ENCODE peak calls at places on chromosomes 4 and X, in five cellular contexts. One of them, this sample, is unnamed.

GRCh38 chr4:39051454-39051853 is 10.6 kb upstream of the KLHL5 start:
- DNase-seq in PC-9: no peak
- DNase-seq in neural progenitor cell: no peak
- DNase-seq in mammary epithelial cell: no peak
- DNase-seq in MM.1S: no peak
- DNase-seq in this sample: no peak

GRCh38 chr4:17155486-17155885 is 257.0 kb upstream of the LDB2 start:
- DNase-seq in neural progenitor cell: no peak
- DNase-seq in PC-9: no peak
- DNase-seq in mammary epithelial cell: no peak
- DNase-seq in MM.1S: no peak
- DNase-seq in this sample: no peak

GRCh38 chrX:82161195-82161594 is 959.3 kb downstream of the SH3BGRL start:
- DNase-seq in MM.1S: no peak
- DNase-seq in mammary epithelial cell: no peak
- DNase-seq in neural progenitor cell: no peak
- DNase-seq in PC-9: no peak
- DNase-seq in this sample: no peak

GRCh38 chrX:148310402-148311200 is 189.8 kb upstream of the AFF2 start:
- DNase-seq in neural progenitor cell: no peak
- DNase-seq in PC-9: no peak
- DNase-seq in MM.1S: peak
- DNase-seq in mammary epithelial cell: no peak
- DNase-seq in this sample: no peak

GRCh38 chr4:96602661-96603060 is 762.8 kb downstream of the PDHA2 start:
- DNase-seq in MM.1S: no peak
- DNase-seq in PC-9: peak
- DNase-seq in mammary epithelial cell: peak
- DNase-seq in neural progenitor cell: no peak
- DNase-seq in this sample: no peak

GRCh38 chrX:109448539-109448938 is 33.3 kb downstream of the GUCY2F start:
- DNase-seq in mammary epithelial cell: no peak
- DNase-seq in MM.1S: no peak
- DNase-seq in PC-9: no peak
- DNase-seq in neural progenitor cell: no peak
- DNase-seq in this sample: no peak

GRCh38 chrX:15761564-15762191 is 23.6 kb downstream of the CA5B start:
- DNase-seq in MM.1S: peak
- DNase-seq in neural progenitor cell: peak
- DNase-seq in mammary epithelial cell: no peak
- DNase-seq in PC-9: no peak
- DNase-seq in this sample: peak

GRCh38 chrX:54178100-54178940 is 4.7 kb downstream of the FAM120C start:
- DNase-seq in MM.1S: no peak
- DNase-seq in mammary epithelial cell: peak
- DNase-seq in PC-9: peak
- DNase-seq in neural progenitor cell: no peak
- DNase-seq in this sample: no peak

GRCh38 chr4:186192068-186192751 is 843 bp downstream of the CYP4V2 start:
- DNase-seq in MM.1S: peak
- DNase-seq in PC-9: no peak
- DNase-seq in neural progenitor cell: peak
- DNase-seq in mammary epithelial cell: peak
- DNase-seq in this sample: peak

GRCh38 chr4:37454263-37454800 is 209.8 kb downstream of the NWD2 start:
- DNase-seq in MM.1S: no peak
- DNase-seq in neural progenitor cell: no peak
- DNase-seq in mammary epithelial cell: no peak
- DNase-seq in PC-9: no peak
- DNase-seq in this sample: no peak

GRCh38 chr4:99723555-99724450 is 66.2 kb upstream of the C4orf54 start:
- DNase-seq in PC-9: peak
- DNase-seq in MM.1S: no peak
- DNase-seq in mammary epithelial cell: peak
- DNase-seq in neural progenitor cell: no peak
- DNase-seq in this sample: peak

GRCh38 chr4:128775916-128776315 is 33.6 kb upstream of the JADE1 start:
- DNase-seq in mammary epithelial cell: no peak
- DNase-seq in PC-9: no peak
- DNase-seq in MM.1S: no peak
- DNase-seq in neural progenitor cell: peak
- DNase-seq in this sample: peak

GRCh38 chrX:3244955-3245354 is 101.5 kb downstream of the MXRA5 start:
- DNase-seq in mammary epithelial cell: peak
- DNase-seq in MM.1S: peak
- DNase-seq in neural progenitor cell: no peak
- DNase-seq in PC-9: no peak
- DNase-seq in this sample: peak

GRCh38 chr4:183576701-183577100 is 71.8 kb downstream of the ING2 start:
- DNase-seq in PC-9: no peak
- DNase-seq in neural progenitor cell: no peak
- DNase-seq in mammary epithelial cell: no peak
- DNase-seq in MM.1S: no peak
- DNase-seq in this sample: no peak

GRCh38 chrX:49206543-49206942 is 6.5 kb upstream of the SYP start:
- DNase-seq in neural progenitor cell: no peak
- DNase-seq in mammary epithelial cell: no peak
- DNase-seq in MM.1S: no peak
- DNase-seq in PC-9: no peak
- DNase-seq in this sample: no peak

GRCh38 chr4:184108006-184108501 is 109.6 kb downstream of the ENPP6 start:
- DNase-seq in neural progenitor cell: no peak
- DNase-seq in mammary epithelial cell: no peak
- DNase-seq in PC-9: no peak
- DNase-seq in MM.1S: no peak
- DNase-seq in this sample: no peak

GRCh38 chr4:11912886-11913285 is 484.2 kb upstream of the HS3ST1 start:
- DNase-seq in mammary epithelial cell: peak
- DNase-seq in neural progenitor cell: no peak
- DNase-seq in MM.1S: no peak
- DNase-seq in PC-9: no peak
- DNase-seq in this sample: no peak

GRCh38 chr4:6071959-6072720 is 53.9 kb upstream of the C4orf50 start:
- DNase-seq in PC-9: no peak
- DNase-seq in MM.1S: no peak
- DNase-seq in neural progenitor cell: no peak
- DNase-seq in mammary epithelial cell: no peak
- DNase-seq in this sample: no peak

GRCh38 chr4:140609548-140610425 is 41.0 kb upstream of the UCP1 start:
- DNase-seq in PC-9: no peak
- DNase-seq in MM.1S: peak
- DNase-seq in mammary epithelial cell: peak
- DNase-seq in neural progenitor cell: peak
- DNase-seq in this sample: peak

GRCh38 chr4:7159923-7160322 is 32.4 kb upstream of the SORCS2 start:
- DNase-seq in neural progenitor cell: no peak
- DNase-seq in mammary epithelial cell: no peak
- DNase-seq in MM.1S: no peak
- DNase-seq in PC-9: no peak
- DNase-seq in this sample: peak

GRCh38 chrX:36867143-36867542 is 141.0 kb upstream of the FAM47C start:
- DNase-seq in MM.1S: peak
- DNase-seq in neural progenitor cell: peak
- DNase-seq in PC-9: no peak
- DNase-seq in mammary epithelial cell: peak
- DNase-seq in this sample: peak

GRCh38 chrX:72306085-72306801 is 529 bp upstream of the CITED1 start:
- DNase-seq in mammary epithelial cell: no peak
- DNase-seq in neural progenitor cell: peak
- DNase-seq in MM.1S: no peak
- DNase-seq in PC-9: no peak
- DNase-seq in this sample: peak

GRCh38 chrX:115499112-115499805 is 61.7 kb upstream of the PLS3 start:
- DNase-seq in neural progenitor cell: no peak
- DNase-seq in PC-9: no peak
- DNase-seq in MM.1S: no peak
- DNase-seq in mammary epithelial cell: no peak
- DNase-seq in this sample: peak

GRCh38 chr4:38125816-38126215 is 165.6 kb downstream of the PTTG2 start:
- DNase-seq in PC-9: no peak
- DNase-seq in MM.1S: no peak
- DNase-seq in neural progenitor cell: no peak
- DNase-seq in mammary epithelial cell: peak
- DNase-seq in this sample: no peak

GRCh38 chrX:23770142-23770541 is 12.8 kb upstream of the SAT1 start:
- DNase-seq in MM.1S: no peak
- DNase-seq in neural progenitor cell: no peak
- DNase-seq in mammary epithelial cell: no peak
- DNase-seq in PC-9: no peak
- DNase-seq in this sample: no peak

GRCh38 chr4:38365748-38366310 is 298.2 kb upstream of the KLF3 start:
- DNase-seq in MM.1S: no peak
- DNase-seq in mammary epithelial cell: no peak
- DNase-seq in PC-9: no peak
- DNase-seq in neural progenitor cell: no peak
- DNase-seq in this sample: no peak

GRCh38 chrX:50495616-50496015 is 25.0 kb upstream of the DGKK start:
- DNase-seq in neural progenitor cell: no peak
- DNase-seq in MM.1S: no peak
- DNase-seq in mammary epithelial cell: peak
- DNase-seq in PC-9: no peak
- DNase-seq in this sample: no peak

DNA sequence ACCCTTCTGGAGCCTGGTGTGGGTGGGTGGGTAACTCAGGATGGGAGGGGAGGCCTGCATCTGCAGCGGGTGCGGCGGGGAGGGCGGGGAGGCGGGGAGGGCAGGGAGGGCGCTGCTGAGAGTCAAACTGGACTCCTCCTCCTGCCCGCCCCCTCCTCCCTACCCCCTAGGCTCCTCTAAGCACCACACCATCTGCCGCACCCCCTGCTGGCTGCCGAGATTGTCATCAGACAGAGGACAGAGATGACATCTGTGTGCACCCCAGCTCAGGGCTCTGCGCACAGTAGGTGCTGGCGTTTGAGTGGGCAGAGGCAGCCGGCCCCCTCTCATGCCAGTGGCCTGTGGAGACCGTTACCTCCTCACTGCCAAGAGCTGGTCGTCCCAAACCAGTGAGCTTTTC is 10.6 kb upstream of the HMX1 start:
- DNase-seq in MM.1S: no peak
- DNase-seq in mammary epithelial cell: no peak
- DNase-seq in PC-9: no peak
- DNase-seq in neural progenitor cell: peak
- DNase-seq in this sample: no peak
- H3K4me2 ChIP-seq in MM.1S: no peak
- H3K4me2 ChIP-seq in mammary epithelial cell: no peak
- H3K4me2 ChIP-seq in PC-9: no peak
- H3K4me2 ChIP-seq in neural progenitor cell: no peak
- H3K4me2 ChIP-seq in this sample: no peak

GRCh38 chr4:141713185-141713584 is 76.8 kb downstream of the IL15 start:
- DNase-seq in mammary epithelial cell: no peak
- DNase-seq in neural progenitor cell: no peak
- DNase-seq in MM.1S: no peak
- DNase-seq in PC-9: no peak
- DNase-seq in this sample: no peak

GRCh38 chr4:141719585-141719984 is 83.2 kb downstream of the IL15 start:
- DNase-seq in mammary epithelial cell: no peak
- DNase-seq in neural progenitor cell: no peak
- DNase-seq in PC-9: no peak
- DNase-seq in MM.1S: no peak
- DNase-seq in this sample: no peak

GRCh38 chr4:141711211-141711610 is 74.8 kb downstream of the IL15 start:
- DNase-seq in neural progenitor cell: peak
- DNase-seq in mammary epithelial cell: peak
- DNase-seq in PC-9: no peak
- DNase-seq in MM.1S: no peak
- DNase-seq in this sample: no peak

DNA sequence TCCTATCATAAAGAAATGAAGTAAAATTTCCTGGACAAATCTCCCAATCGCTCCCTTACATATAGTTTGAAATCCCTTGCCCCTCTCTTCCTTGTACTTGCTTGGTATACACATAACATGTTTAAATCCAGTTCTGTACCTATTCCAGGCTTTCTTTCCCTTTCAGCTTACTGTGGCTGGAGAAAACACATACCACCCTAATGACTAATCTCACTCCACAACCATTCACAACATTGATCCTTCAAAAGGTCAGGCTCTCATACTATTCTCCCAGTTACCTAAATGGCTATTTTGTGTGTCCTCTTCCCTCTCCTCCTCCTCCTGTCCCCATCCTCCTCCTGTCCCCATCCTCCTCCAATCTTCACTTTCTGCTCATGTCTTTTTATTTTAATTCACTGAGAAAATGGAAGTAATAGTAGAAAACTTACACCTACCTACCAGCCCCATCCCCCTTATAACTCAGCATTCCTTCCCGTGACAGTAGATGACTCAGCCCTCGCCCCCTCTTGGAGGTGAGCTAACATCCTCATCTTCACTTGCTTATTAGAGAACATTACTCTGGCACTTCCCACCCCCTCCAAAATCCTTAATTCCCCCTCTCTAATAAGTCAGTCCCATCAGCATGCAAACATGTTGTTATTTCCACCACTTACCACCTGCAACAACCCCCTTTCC is 77.5 kb downstream of the IL15 start:
- DNase-seq in mammary epithelial cell: peak
- DNase-seq in PC-9: peak
- DNase-seq in neural progenitor cell: no peak
- DNase-seq in MM.1S: no peak
- DNase-seq in this sample: peak
- TF ChIP-seq CTCF in mammary epithelial cell: no peak
- TF ChIP-seq CTCF in PC-9: no peak
- TF ChIP-seq CTCF in neural progenitor cell: no peak
- TF ChIP-seq CTCF in MM.1S: no peak
- TF ChIP-seq CTCF in this sample: no peak

DNA sequence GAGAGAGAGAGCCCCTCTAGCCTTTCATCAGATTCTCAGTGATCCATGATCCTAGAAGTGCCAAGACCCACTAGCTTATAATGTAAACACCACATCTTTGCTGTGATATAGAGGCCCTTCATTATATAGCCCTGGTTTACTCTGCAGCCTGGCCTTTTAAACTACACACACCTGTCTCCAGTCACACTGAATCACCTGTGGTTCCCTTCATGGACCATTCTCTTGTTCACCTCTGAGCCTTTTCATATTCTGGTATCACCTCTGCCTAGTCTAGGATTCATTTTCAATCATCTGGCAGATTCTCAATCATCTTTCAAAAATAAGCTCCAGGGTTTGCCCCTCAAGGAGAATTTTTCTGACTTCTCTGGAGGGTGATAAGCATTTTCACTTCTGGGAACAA is 50.0 kb upstream of the CD40LG start:
- DNase-seq in neural progenitor cell: no peak
- DNase-seq in mammary epithelial cell: no peak
- DNase-seq in PC-9: no peak
- DNase-seq in MM.1S: no peak
- DNase-seq in this sample: no peak
- H3K4me2 ChIP-seq in neural progenitor cell: no peak
- H3K4me2 ChIP-seq in mammary epithelial cell: no peak
- H3K4me2 ChIP-seq in PC-9: no peak
- H3K4me2 ChIP-seq in MM.1S: peak
- H3K4me2 ChIP-seq in this sample: no peak

DNA sequence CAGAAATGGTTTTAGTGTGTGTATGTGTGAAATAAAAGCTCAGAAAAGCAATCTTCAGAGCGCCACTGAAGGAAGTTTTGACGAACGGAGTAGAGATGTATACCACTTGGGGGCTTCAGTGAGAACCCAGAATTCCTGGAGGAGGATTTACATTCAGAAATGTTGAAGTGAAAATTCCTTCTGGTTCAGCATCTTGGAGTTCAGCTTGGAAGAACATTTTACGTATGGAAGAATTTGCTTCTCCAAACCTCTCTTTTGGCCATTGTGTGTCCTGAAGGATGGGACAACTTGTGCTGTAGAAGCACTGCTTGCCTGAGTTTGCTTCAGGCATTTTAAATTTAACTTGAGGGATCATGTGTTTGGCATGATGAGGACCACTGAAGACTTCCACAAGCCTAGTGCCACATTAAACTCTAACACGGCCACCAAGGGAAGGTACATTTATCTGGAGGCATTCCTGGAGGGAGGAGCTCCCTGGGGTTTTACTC is 704 bp downstream of the SHROOM3 start:
- DNase-seq in PC-9: no peak
- DNase-seq in neural progenitor cell: peak
- DNase-seq in mammary epithelial cell: no peak
- DNase-seq in MM.1S: no peak
- DNase-seq in this sample: no peak
- TF ChIP-seq CTCF in PC-9: no peak
- TF ChIP-seq CTCF in neural progenitor cell: peak
- TF ChIP-seq CTCF in mammary epithelial cell: no peak
- TF ChIP-seq CTCF in MM.1S: no peak
- TF ChIP-seq CTCF in this sample: no peak

This sample was measured in osteoblast.